ENCODE peak calls at places on chromosomes 1 and 21, in seven cellular contexts. I is endothelial cell; P is mesothelial cell of epicardium; U is effector memory CD8-positive, alpha-beta T cell; R is SHP77; M is mucosa of descending colon; N is CD8-positive, alpha-beta T cell. Z is an unnamed sample.

GRCh38 chr1:34916104-34916503 is 13.3 kb downstream of the DLGAP3 start:
- DNase-seq in P (no peak), R (no peak), U (no peak), M (no peak), N (no peak), I (no peak), Z (no peak)

GRCh38 chr1:234342749-234343148 is 30.5 kb upstream of the COA6 start:
- DNase-seq in N (no peak), I (no peak), R (no peak), U (no peak), M (no peak), P (no peak), Z (no peak)

GRCh38 chr1:221712198-221712684 is 29.6 kb downstream of the DUSP10 start:
- DNase-seq in M (no peak), P (no peak), N (peak; percentile 77), R (no peak), U (peak; percentile 35), I (no peak), Z (peak; percentile 90)

GRCh38 chr1:147749792-147750191 is 10.6 kb downstream of the GJA5 start:
- DNase-seq in U (no peak), R (no peak), M (no peak), P (no peak), N (no peak), I (no peak), Z (no peak)

GRCh38 chr1:243495442-243496172 is 239.8 kb downstream of the SDCCAG8 start:
- DNase-seq in P (no peak), N (no peak), I (no peak), R (no peak), M (no peak), U (no peak), Z (no peak)

GRCh38 chr1:6454856-6455751 is 10.9 kb downstream of the TNFRSF25 start:
- DNase-seq in U (no peak), P (no peak), I (peak; percentile 64), N (peak; percentile 48), M (peak; percentile 45), R (no peak), Z (peak; percentile 53)

GRCh38 chr1:13956386-13956785 is 256.4 kb downstream of the PRDM2 start:
- DNase-seq in P (no peak), M (no peak), I (no peak), N (no peak), R (no peak), U (no peak), Z (no peak)

GRCh38 chr1:18415448-18415960 is 65.2 kb upstream of the KLHDC7A start:
- DNase-seq in R (no peak), U (no peak), M (no peak), P (no peak), I (no peak), N (no peak), Z (no peak)

GRCh38 chr1:163974120-163974519 is 584.9 kb upstream of the PBX1 start:
- DNase-seq in U (no peak), M (no peak), P (no peak), N (no peak), R (no peak), I (no peak), Z (no peak)

GRCh38 chr1:198876371-198876871 is 237.6 kb downstream of the PTPRC start:
- DNase-seq in U (no peak), N (no peak), P (no peak), R (no peak), I (peak; percentile 8), M (no peak), Z (no peak)

GRCh38 chr1:10001016-10001665 is 4.1 kb downstream of the RBP7 start:
- DNase-seq in I (no peak), M (no peak), P (no peak), R (no peak), U (no peak), N (no peak), Z (no peak)

GRCh38 chr1:15543589-15544568 is 17.2 kb downstream of the DNAJC16 start:
- DNase-seq in U (no peak), R (no peak), N (no peak), I (no peak), M (no peak), P (no peak), Z (no peak)

GRCh38 chr1:185467125-185467524 is 150.1 kb upstream of the IVNS1ABP start:
- DNase-seq in M (no peak), N (no peak), I (no peak), U (no peak), P (no peak), R (no peak), Z (no peak)

GRCh38 chr21:37227071-37228002 is 39.8 kb downstream of the VPS26C start:
- DNase-seq in R (no peak), U (no peak), N (no peak), P (no peak), M (no peak), I (no peak), Z (no peak)

GRCh38 chr21:26167593-26167992 is 3.0 kb downstream of the APP start:
- DNase-seq in N (no peak), M (no peak), P (no peak), U (no peak), R (no peak), I (no peak), Z (no peak)